ENCODE peak calls at places on chromosomes 5 and 9, in four cellular contexts. One of them, this sample, is unnamed.
A peak's percentile ranks its signal among the peaks of the same experiment; 100 is the strongest.

GRCh38 chr9:68732405-68733020 is 27.5 kb downstream of the PIP5K1B start:
- DNase-seq in CD8-positive, alpha-beta T cell: no peak
- DNase-seq in foreskin fibroblast: no peak
- DNase-seq in GM19239: no peak
- DNase-seq in this sample: no peak

GRCh38 chr5:14582797-14583137 is 1.2 kb downstream of the OTULINL start:
- DNase-seq in CD8-positive, alpha-beta T cell: no peak
- DNase-seq in foreskin fibroblast: no peak
- DNase-seq in GM19239: no peak
- DNase-seq in this sample: no peak

GRCh38 chr9:38182321-38182720 is 113.3 kb upstream of the SHB start:
- DNase-seq in CD8-positive, alpha-beta T cell: no peak
- DNase-seq in foreskin fibroblast: no peak
- DNase-seq in GM19239: no peak
- DNase-seq in this sample: no peak

GRCh38 chr9:12889402-12890106 is 114.7 kb downstream of the LURAP1L start:
- DNase-seq in CD8-positive, alpha-beta T cell: no peak
- DNase-seq in foreskin fibroblast: no peak
- DNase-seq in GM19239: no peak
- DNase-seq in this sample: no peak

GRCh38 chr5:139482050-139482889 is at the start of gene STING1:
- DNase-seq in CD8-positive, alpha-beta T cell: peak; percentile 62
- DNase-seq in foreskin fibroblast: peak; percentile 97
- DNase-seq in GM19239: no peak
- DNase-seq in this sample: peak; percentile 66

GRCh38 chr5:6856658-6857057 is 143.4 kb downstream of the TENT4A start:
- DNase-seq in CD8-positive, alpha-beta T cell: no peak
- DNase-seq in foreskin fibroblast: no peak
- DNase-seq in GM19239: no peak
- DNase-seq in this sample: no peak

GRCh38 chr5:75734913-75735789 is 17.9 kb upstream of the POC5 start:
- DNase-seq in CD8-positive, alpha-beta T cell: no peak
- DNase-seq in foreskin fibroblast: peak; percentile 9
- DNase-seq in GM19239: peak; percentile 13
- DNase-seq in this sample: peak; percentile 36

GRCh38 chr5:42057254-42057690 is 132.2 kb downstream of the FBXO4 start:
- DNase-seq in CD8-positive, alpha-beta T cell: peak; percentile 51
- DNase-seq in foreskin fibroblast: peak; percentile 10
- DNase-seq in GM19239: peak; percentile 34
- DNase-seq in this sample: peak; percentile 54

GRCh38 chr9:94802795-94803194 is 76.3 kb downstream of the AOPEP start:
- DNase-seq in CD8-positive, alpha-beta T cell: no peak
- DNase-seq in foreskin fibroblast: no peak
- DNase-seq in GM19239: peak; percentile 39
- DNase-seq in this sample: peak; percentile 53

GRCh38 chr5:136724161-136724560 is 358.8 kb upstream of the TRPC7 start:
- DNase-seq in CD8-positive, alpha-beta T cell: no peak
- DNase-seq in foreskin fibroblast: no peak
- DNase-seq in GM19239: no peak
- DNase-seq in this sample: no peak

GRCh38 chr5:138694146-138694545 is 59.1 kb upstream of the CTNNA1 start:
- DNase-seq in CD8-positive, alpha-beta T cell: no peak
- DNase-seq in foreskin fibroblast: no peak
- DNase-seq in GM19239: no peak
- DNase-seq in this sample: no peak

GRCh38 chr5:83000922-83001321 is 76.3 kb downstream of the TMEM167A start:
- DNase-seq in CD8-positive, alpha-beta T cell: no peak
- DNase-seq in foreskin fibroblast: no peak
- DNase-seq in GM19239: no peak
- DNase-seq in this sample: no peak

GRCh38 chr5:172846249-172846648 is 12.2 kb downstream of the ERGIC1 start:
- DNase-seq in CD8-positive, alpha-beta T cell: no peak
- DNase-seq in foreskin fibroblast: no peak
- DNase-seq in GM19239: no peak
- DNase-seq in this sample: no peak

GRCh38 chr5:95191330-95191729 is 93.6 kb downstream of the MCTP1 start:
- DNase-seq in CD8-positive, alpha-beta T cell: no peak
- DNase-seq in foreskin fibroblast: no peak
- DNase-seq in GM19239: peak; percentile 21
- DNase-seq in this sample: peak; percentile 21

GRCh38 chr5:127425037-127425436 is 92.4 kb upstream of the PRRC1 start:
- DNase-seq in CD8-positive, alpha-beta T cell: no peak
- DNase-seq in foreskin fibroblast: no peak
- DNase-seq in GM19239: no peak
- DNase-seq in this sample: no peak

GRCh38 chr5:80976985-80977384 is 16.8 kb downstream of the RASGRF2 start:
- DNase-seq in CD8-positive, alpha-beta T cell: no peak
- DNase-seq in foreskin fibroblast: no peak
- DNase-seq in GM19239: no peak
- DNase-seq in this sample: no peak

GRCh38 chr5:122129332-122129731 is at the start of gene ZNF474:
- DNase-seq in CD8-positive, alpha-beta T cell: no peak
- DNase-seq in foreskin fibroblast: peak; percentile 92
- DNase-seq in GM19239: no peak
- DNase-seq in this sample: no peak

GRCh38 chr9:109704546-109704945 is 75.5 kb upstream of the PALM2AKAP2 start:
- DNase-seq in CD8-positive, alpha-beta T cell: no peak
- DNase-seq in foreskin fibroblast: no peak
- DNase-seq in GM19239: no peak
- DNase-seq in this sample: no peak